ENCODE peak calls at places on chromosomes 6 and 20, in six cellular contexts. T is left ventricle myocardium inferior; R is dermis blood vessel endothelial cell; W is activated CD4-positive, alpha-beta T cell treated with anti-CD3 and anti-CD28 coated beads, Interleukin-2, amount 10 ng/mL, durations not matched to agents 7 days and 5 days; X is C1 segment of cervical spinal cord; O is amygdala. Z is an unnamed sample.

GRCh38 chr6:137767931-137768690 is 98.9 kb upstream of the TNFAIP3 start:
- DNase-seq in T (no peak), R (no peak), W (no peak), X (no peak), O (no peak), Z (no peak)

GRCh38 chr20:1367479-1367878 is 25.4 kb downstream of the FKBP1A start:
- DNase-seq in T (no peak), R (no peak), W (no peak), X (no peak), O (no peak), Z (no peak)

GRCh38 chr20:17721802-17722486 is 22.2 kb downstream of the BANF2 start:
- DNase-seq in T (no peak), R (peak), W (no peak), X (no peak), O (no peak), Z (no peak)

GRCh38 chr6:21679761-21680265 is 86.3 kb downstream of the SOX4 start:
- DNase-seq in T (no peak), R (no peak), W (no peak), X (no peak), O (no peak), Z (no peak)

GRCh38 chr6:20096506-20096905 is 115.8 kb downstream of the MBOAT1 start:
- DNase-seq in T (no peak), R (no peak), W (no peak), X (peak), O (peak), Z (no peak)

GRCh38 chr6:109117346-109118035 is 22.2 kb downstream of the CEP57L1 start:
- DNase-seq in T (no peak), R (no peak), W (no peak), X (no peak), O (no peak), Z (no peak)

GRCh38 chr6:151239603-151240035 is at the start of gene AKAP12:
- DNase-seq in T (peak), R (peak), W (no peak), X (no peak), O (peak), Z (peak)

GRCh38 chr20:36308318-36308710 is 2.2 kb downstream of the DLGAP4 start:
- DNase-seq in T (no peak), R (no peak), W (no peak), X (no peak), O (no peak), Z (no peak)

GRCh38 chr20:62499758-62500236 is 24.0 kb upstream of the GATA5 start:
- DNase-seq in T (no peak), R (no peak), W (no peak), X (no peak), O (no peak), Z (no peak)

GRCh38 chr6:43990627-43991619 is 136.3 kb downstream of the MRPL14 start:
- DNase-seq in T (no peak), R (no peak), W (no peak), X (no peak), O (no peak), Z (peak)

Z was measured in uterus.